ENCODE peak calls at places on chromosomes 1 and 21, in four cellular contexts. One of them, this sample, is unnamed.

GRCh38 chr1:109617291-109617801 is 2.1 kb downstream of the GNAT2 start:
- DNase-seq in ascending aorta: no peak
- DNase-seq in B cell: no peak
- DNase-seq in retinal pigment epithelial cell: peak
- DNase-seq in this sample: peak

GRCh38 chr1:198936371-198937083 is 297.7 kb downstream of the PTPRC start:
- DNase-seq in ascending aorta: no peak
- DNase-seq in B cell: no peak
- DNase-seq in retinal pigment epithelial cell: no peak
- DNase-seq in this sample: no peak

GRCh38 chr21:34133802-34134201 is 60.4 kb downstream of the MRPS6 start:
- DNase-seq in ascending aorta: no peak
- DNase-seq in B cell: no peak
- DNase-seq in retinal pigment epithelial cell: no peak
- DNase-seq in this sample: no peak

GRCh38 chr1:23951646-23952095 is 8.0 kb upstream of the PNRC2 start:
- DNase-seq in ascending aorta: peak
- DNase-seq in B cell: no peak
- DNase-seq in retinal pigment epithelial cell: peak
- DNase-seq in this sample: no peak

GRCh38 chr1:19597463-19598309 is 46.4 kb upstream of the NBL1 start:
- DNase-seq in ascending aorta: no peak
- DNase-seq in B cell: peak
- DNase-seq in retinal pigment epithelial cell: peak
- DNase-seq in this sample: no peak

GRCh38 chr1:2593251-2593878 is 6.8 kb downstream of the PRXL2B start:
- DNase-seq in ascending aorta: peak
- DNase-seq in B cell: no peak
- DNase-seq in retinal pigment epithelial cell: no peak
- DNase-seq in this sample: no peak

GRCh38 chr1:19210772-19211549 is 895 bp upstream of the UBR4 start:
- DNase-seq in ascending aorta: no peak
- DNase-seq in B cell: no peak
- DNase-seq in retinal pigment epithelial cell: peak
- DNase-seq in this sample: no peak

GRCh38 chr1:234970371-234970730 is 158.3 kb downstream of the TOMM20 start:
- DNase-seq in ascending aorta: no peak
- DNase-seq in B cell: no peak
- DNase-seq in retinal pigment epithelial cell: no peak
- DNase-seq in this sample: peak

GRCh38 chr1:117570988-117571409 is 34.8 kb upstream of the TENT5C start:
- DNase-seq in ascending aorta: peak
- DNase-seq in B cell: peak
- DNase-seq in retinal pigment epithelial cell: no peak
- DNase-seq in this sample: no peak

GRCh38 chr1:19157653-19158052 is 52.4 kb downstream of the UBR4 start:
- DNase-seq in ascending aorta: no peak
- DNase-seq in B cell: no peak
- DNase-seq in retinal pigment epithelial cell: no peak
- DNase-seq in this sample: no peak

GRCh38 chr1:50416150-50416527 is 7.1 kb downstream of the DMRTA2 start:
- DNase-seq in ascending aorta: no peak
- DNase-seq in B cell: no peak
- DNase-seq in retinal pigment epithelial cell: no peak
- DNase-seq in this sample: no peak

GRCh38 chr1:115184951-115185331 is 95.6 kb upstream of the TSPAN2 start:
- DNase-seq in ascending aorta: peak
- DNase-seq in B cell: no peak
- DNase-seq in retinal pigment epithelial cell: no peak
- DNase-seq in this sample: no peak

GRCh38 chr21:33761104-33762036 is 119.1 kb downstream of the ITSN1 start:
- DNase-seq in ascending aorta: peak
- DNase-seq in B cell: no peak
- DNase-seq in retinal pigment epithelial cell: peak
- DNase-seq in this sample: no peak

GRCh38 chr1:116167625-116168276 is 56.6 kb downstream of the MAB21L3 start:
- DNase-seq in ascending aorta: no peak
- DNase-seq in B cell: no peak
- DNase-seq in retinal pigment epithelial cell: no peak
- DNase-seq in this sample: peak

GRCh38 chr1:236421022-236421421 is 26.9 kb downstream of the EDARADD start:
- DNase-seq in ascending aorta: peak
- DNase-seq in B cell: no peak
- DNase-seq in retinal pigment epithelial cell: no peak
- DNase-seq in this sample: no peak

GRCh38 chr1:164912290-164912689 is 353.3 kb downstream of the PBX1 start:
- DNase-seq in ascending aorta: no peak
- DNase-seq in B cell: no peak
- DNase-seq in retinal pigment epithelial cell: no peak
- DNase-seq in this sample: no peak

GRCh38 chr1:3610165-3610822 is 1.0 kb downstream of the MEGF6 start:
- DNase-seq in ascending aorta: no peak
- DNase-seq in B cell: no peak
- DNase-seq in retinal pigment epithelial cell: no peak
- DNase-seq in this sample: no peak

GRCh38 chr1:41864471-41865040 is 54.2 kb downstream of the HIVEP3 start:
- DNase-seq in ascending aorta: no peak
- DNase-seq in B cell: no peak
- DNase-seq in retinal pigment epithelial cell: no peak
- DNase-seq in this sample: no peak

GRCh38 chr1:41866285-41866684 is 52.4 kb downstream of the HIVEP3 start:
- DNase-seq in ascending aorta: no peak
- DNase-seq in B cell: no peak
- DNase-seq in retinal pigment epithelial cell: no peak
- DNase-seq in this sample: no peak

GRCh38 chr1:41870076-41870562 is 48.6 kb downstream of the HIVEP3 start:
- DNase-seq in ascending aorta: no peak
- DNase-seq in B cell: no peak
- DNase-seq in retinal pigment epithelial cell: peak
- DNase-seq in this sample: no peak

GRCh38 chr1:41872074-41872473 is 46.6 kb downstream of the HIVEP3 start:
- DNase-seq in ascending aorta: peak
- DNase-seq in B cell: no peak
- DNase-seq in retinal pigment epithelial cell: no peak
- DNase-seq in this sample: no peak

DNA sequence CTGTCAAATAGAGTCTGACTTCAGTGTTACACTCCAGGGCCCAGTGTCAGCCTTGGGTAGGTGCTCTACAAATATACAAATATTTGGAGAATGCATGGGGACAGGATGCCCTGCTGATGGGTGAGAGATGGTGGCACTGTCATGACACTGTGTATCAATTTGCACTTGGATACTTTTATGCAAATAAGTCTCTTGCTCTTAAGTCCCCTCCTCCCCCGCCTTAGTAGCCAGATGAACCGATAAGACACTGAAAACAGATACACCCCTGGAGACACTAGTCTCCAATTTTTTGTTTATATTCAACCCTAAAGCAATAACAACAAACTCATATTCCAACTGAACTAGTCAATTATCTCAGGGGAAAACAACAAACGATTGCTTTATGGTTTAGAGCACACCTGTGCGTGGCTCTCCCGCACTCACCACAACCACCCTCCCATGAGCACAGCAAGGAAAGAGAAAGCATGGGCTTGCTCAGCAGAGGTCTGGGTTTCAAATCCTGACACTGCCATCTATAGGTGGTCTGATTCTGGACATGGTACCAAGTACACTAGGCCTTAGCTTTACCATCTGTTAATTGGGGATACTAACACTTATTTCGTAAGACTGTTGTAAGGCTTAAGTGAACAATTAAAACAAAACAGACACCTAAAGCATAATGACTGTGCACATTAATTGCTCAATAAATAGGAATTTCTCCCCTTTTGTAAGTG is 50.3 kb downstream of the HIVEP3 start:
- DNase-seq in ascending aorta: no peak
- DNase-seq in B cell: peak
- DNase-seq in retinal pigment epithelial cell: no peak
- DNase-seq in this sample: peak
- TF ChIP-seq CTCF in ascending aorta: no peak
- TF ChIP-seq CTCF in B cell: peak
- TF ChIP-seq CTCF in retinal pigment epithelial cell: peak
- TF ChIP-seq CTCF in this sample: peak

DNA sequence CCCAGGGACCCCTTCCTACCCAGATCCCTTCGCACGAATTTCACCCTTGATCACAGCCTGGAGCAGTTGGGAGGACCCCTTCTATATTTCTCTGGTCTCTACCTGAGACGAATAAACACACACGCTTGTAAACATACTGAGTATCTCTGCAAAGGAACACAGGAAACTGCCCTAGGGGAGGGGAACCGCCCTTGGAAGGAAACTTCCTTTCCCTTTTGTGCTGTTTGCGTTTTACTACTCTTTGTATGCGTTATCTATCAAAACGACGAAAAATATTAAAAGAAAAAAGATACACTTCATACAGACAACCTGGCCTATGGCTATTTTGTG is 753 bp downstream of the NECAP2 start:
- DNase-seq in ascending aorta: no peak
- DNase-seq in B cell: no peak
- DNase-seq in retinal pigment epithelial cell: no peak
- DNase-seq in this sample: no peak
- TF ChIP-seq CTCF in ascending aorta: no peak
- TF ChIP-seq CTCF in B cell: no peak
- TF ChIP-seq CTCF in retinal pigment epithelial cell: no peak
- TF ChIP-seq CTCF in this sample: no peak

GRCh38 chr1:166354411-166354810 is 187.6 kb upstream of the FAM78B start:
- DNase-seq in ascending aorta: no peak
- DNase-seq in B cell: no peak
- DNase-seq in retinal pigment epithelial cell: no peak
- DNase-seq in this sample: no peak
- TF ChIP-seq CTCF in ascending aorta: no peak
- TF ChIP-seq CTCF in B cell: no peak
- TF ChIP-seq CTCF in retinal pigment epithelial cell: no peak
- TF ChIP-seq CTCF in this sample: no peak

GRCh38 chr1:231691618-231692259 is 65.1 kb downstream of the DISC1 start:
- DNase-seq in ascending aorta: no peak
- DNase-seq in B cell: no peak
- DNase-seq in retinal pigment epithelial cell: no peak
- DNase-seq in this sample: no peak
- TF ChIP-seq CTCF in ascending aorta: peak
- TF ChIP-seq CTCF in B cell: no peak
- TF ChIP-seq CTCF in retinal pigment epithelial cell: peak
- TF ChIP-seq CTCF in this sample: no peak

GRCh38 chr1:166170726-166171125 is 3.9 kb upstream of the FAM78B start:
- DNase-seq in ascending aorta: no peak
- DNase-seq in B cell: no peak
- DNase-seq in retinal pigment epithelial cell: no peak
- DNase-seq in this sample: no peak
- TF ChIP-seq CTCF in ascending aorta: no peak
- TF ChIP-seq CTCF in B cell: no peak
- TF ChIP-seq CTCF in retinal pigment epithelial cell: no peak
- TF ChIP-seq CTCF in this sample: no peak

DNA sequence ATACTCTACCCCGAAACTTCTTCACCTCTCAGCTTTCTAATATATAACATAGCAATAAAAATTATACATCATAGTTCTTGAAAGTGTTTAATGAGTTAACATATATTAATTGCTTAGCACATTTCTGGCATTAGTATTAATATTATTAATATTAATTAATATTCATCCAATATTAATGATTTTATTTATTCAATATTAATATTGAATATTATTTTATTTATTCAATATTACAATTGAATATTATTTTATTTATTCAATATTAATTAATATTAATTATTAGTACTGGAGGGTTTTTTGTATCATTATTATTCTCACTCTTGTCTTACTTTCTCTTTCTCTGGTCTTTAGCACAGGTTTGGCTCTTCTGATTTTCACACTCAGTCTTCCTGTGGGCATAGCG is 105.2 kb downstream of the GRIK1 start:
- DNase-seq in ascending aorta: no peak
- DNase-seq in B cell: no peak
- DNase-seq in retinal pigment epithelial cell: no peak
- DNase-seq in this sample: no peak
- TF ChIP-seq CTCF in ascending aorta: no peak
- TF ChIP-seq CTCF in B cell: no peak
- TF ChIP-seq CTCF in retinal pigment epithelial cell: no peak
- TF ChIP-seq CTCF in this sample: no peak

DNA sequence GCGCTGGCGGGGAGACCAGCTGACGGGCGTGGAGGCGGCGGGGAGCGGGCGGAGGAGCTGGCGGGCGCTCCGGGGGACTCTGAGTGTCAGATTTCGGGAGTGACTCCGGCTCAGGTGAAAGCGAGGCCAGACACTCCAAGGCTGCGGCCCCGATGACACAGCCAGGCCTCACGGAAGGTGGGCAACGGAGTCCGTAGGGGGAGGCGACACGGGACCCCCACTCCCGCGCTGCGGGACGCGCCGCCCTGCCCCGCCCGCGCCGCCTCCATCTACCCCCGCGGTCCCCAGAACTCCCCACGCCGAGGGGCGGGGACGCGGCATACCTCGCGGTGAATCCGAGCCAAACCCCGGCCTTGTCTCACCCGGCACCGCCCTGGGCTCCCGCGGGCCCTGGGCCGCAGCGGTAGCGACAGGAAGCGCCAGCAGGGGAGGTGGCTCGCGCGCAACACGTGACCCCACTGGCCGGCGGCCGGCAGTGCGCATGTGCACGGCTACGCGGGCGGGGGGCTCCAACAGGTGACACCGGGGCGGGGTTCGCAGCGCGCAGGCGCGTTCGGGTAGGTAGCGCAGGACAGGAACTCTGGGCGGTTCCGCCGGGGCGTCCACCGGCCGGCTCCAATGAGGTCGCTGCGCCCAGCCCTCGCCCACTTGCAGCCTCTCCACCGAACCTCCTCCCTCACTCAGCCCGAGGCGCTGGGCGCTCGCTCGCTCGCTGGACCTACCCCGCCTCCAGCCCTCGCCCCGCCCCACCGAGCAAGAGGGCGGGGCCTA is at the start of gene CC2D1B:
- DNase-seq in ascending aorta: peak
- DNase-seq in B cell: peak
- DNase-seq in retinal pigment epithelial cell: peak
- DNase-seq in this sample: peak
- TF ChIP-seq CTCF in ascending aorta: peak
- TF ChIP-seq CTCF in B cell: no peak
- TF ChIP-seq CTCF in retinal pigment epithelial cell: no peak
- TF ChIP-seq CTCF in this sample: no peak

DNA sequence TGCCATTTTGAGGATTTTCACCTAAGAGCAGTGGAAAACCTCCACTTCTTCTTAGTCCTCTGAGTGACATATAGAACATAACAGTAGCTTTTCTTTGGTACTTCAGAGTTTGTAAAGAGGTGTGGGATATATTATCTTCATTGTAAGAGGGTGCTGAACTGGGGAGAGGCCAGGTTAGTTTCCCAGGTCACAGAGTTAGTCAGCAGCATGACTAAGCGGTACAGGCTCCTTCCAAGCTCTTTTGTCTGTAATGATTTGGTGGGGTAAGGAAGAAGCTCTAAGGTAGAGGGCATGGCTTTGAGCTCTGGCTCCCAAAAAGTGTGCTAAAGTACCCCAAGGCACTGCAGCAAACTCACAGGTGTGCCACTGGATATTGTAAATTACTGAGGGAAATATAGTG is 325.0 kb upstream of the PLXNA2 start:
- DNase-seq in ascending aorta: no peak
- DNase-seq in B cell: no peak
- DNase-seq in retinal pigment epithelial cell: no peak
- DNase-seq in this sample: no peak
- TF ChIP-seq CTCF in ascending aorta: no peak
- TF ChIP-seq CTCF in B cell: no peak
- TF ChIP-seq CTCF in retinal pigment epithelial cell: no peak
- TF ChIP-seq CTCF in this sample: no peak